ENCODE peak calls at places on chromosomes 5 and 9, in four cellular contexts. S is suprapubic skin, E is upper lobe of right lung, F is colonic mucosa. P is an unnamed sample.
A peak's percentile ranks its signal among the peaks of the same experiment; 100 is the strongest.

GRCh38 chr5:67194169-67194568 is 2.4 kb downstream of the CD180 start:
- DNase-seq in E (no peak), S (no peak), F (no peak), P (no peak)

GRCh38 chr5:67257500-67257899 is 60.9 kb upstream of the CD180 start:
- DNase-seq in E (no peak), S (no peak), F (no peak), P (no peak)

GRCh38 chr5:55923177-55923872 is 71.4 kb downstream of the IL6ST start:
- DNase-seq in E (no peak), S (no peak), F (no peak), P (no peak)

GRCh38 chr5:165202144-165202910 is 1696.9 kb downstream of the MAT2B start:
- DNase-seq in E (no peak), S (no peak), F (no peak), P (no peak)

GRCh38 chr5:60149081-60149480 is 255.6 kb upstream of the PDE4D start:
- DNase-seq in F (no peak), E (no peak), S (no peak), P (no peak)

GRCh38 chr9:135887585-135888050 is 19.7 kb downstream of the CAMSAP1 start:
- DNase-seq in F (no peak), S (no peak), E (no peak), P (no peak)

GRCh38 chr5:61018102-61018501 is 73.1 kb downstream of the NDUFAF2 start:
- DNase-seq in E (no peak), S (no peak), F (no peak), P (no peak)

GRCh38 chr5:117207088-117207668 is 632.6 kb upstream of the SEMA6A start:
- DNase-seq in E (no peak), S (no peak), F (no peak), P (no peak)

GRCh38 chr9:80127920-80128319 is 556.2 kb downstream of the TLE4 start:
- DNase-seq in S (no peak), F (no peak), E (no peak), P (no peak)

GRCh38 chr5:144142030-144142825 is 28.2 kb downstream of the YIPF5 start:
- DNase-seq in E (no peak), F (no peak), S (no peak), P (no peak)

GRCh38 chr9:81825831-81826540 is 102.2 kb upstream of the SPATA31D4 start:
- DNase-seq in F (no peak), S (no peak), E (no peak), P (no peak)

GRCh38 chr5:136034976-136035375 is 6.2 kb downstream of the TGFBI start:
- DNase-seq in S (peak; percentile 33), F (no peak), E (no peak), P (peak; percentile 31)

GRCh38 chr5:68419637-68420452 is 204.3 kb downstream of the PIK3R1 start:
- DNase-seq in S (no peak), E (no peak), F (peak; percentile 71), P (no peak)

GRCh38 chr5:93192683-93193082 is 388.3 kb downstream of the NR2F1-AS1 start:
- DNase-seq in S (no peak), E (no peak), F (no peak), P (no peak)

GRCh38 chr5:74055446-74056097 is 429.6 kb downstream of the ARHGEF28 start:
- DNase-seq in E (no peak), S (no peak), F (no peak), P (no peak)

GRCh38 chr9:80485420-80485819 is 913.7 kb downstream of the TLE4 start:
- DNase-seq in S (no peak), E (no peak), F (no peak), P (no peak)

GRCh38 chr5:132457371-132458225 is 33.0 kb downstream of the IRF1 start:
- DNase-seq in S (peak; percentile 80), E (peak; percentile 74), F (no peak), P (no peak)

GRCh38 chr5:151094054-151094858 is 13.4 kb upstream of the TNIP1 start:
- DNase-seq in F (peak; percentile 74), E (no peak), S (no peak), P (no peak)

GRCh38 chr5:28917631-28918030 is 1879.2 kb upstream of the CDH9 start:
- DNase-seq in E (no peak), F (no peak), S (no peak), P (no peak)

GRCh38 chr9:109277451-109277850 is 43.4 kb downstream of the EPB41L4B start:
- DNase-seq in F (peak; percentile 36), S (no peak), E (no peak), P (no peak)

GRCh38 chr5:129228577-129228976 is 134.0 kb downstream of the ISOC1 start:
- DNase-seq in E (no peak), F (no peak), S (no peak), P (no peak)

GRCh38 chr5:80998590-80998979 is 38.4 kb downstream of the RASGRF2 start:
- DNase-seq in S (no peak), E (no peak), F (no peak), P (no peak)

GRCh38 chr5:171571663-171572062 is 152.2 kb downstream of the FGF18 start:
- DNase-seq in F (no peak), E (no peak), S (no peak), P (no peak)

GRCh38 chr5:13946111-13946510 is 1.6 kb upstream of the DNAH5 start:
- DNase-seq in S (no peak), E (no peak), F (no peak), P (no peak)

GRCh38 chr9:104872959-104873850 is 54.8 kb downstream of the ABCA1 start:
- DNase-seq in E (no peak), S (no peak), F (peak; percentile 32), P (peak; percentile 84)

GRCh38 chr9:110115341-110115820 is 92.6 kb downstream of the C9orf152 start:
- DNase-seq in E (no peak), S (no peak), F (no peak), P (no peak)

GRCh38 chr5:161105563-161105962 is 253.6 kb upstream of the ATP10B start:
- DNase-seq in F (no peak), E (no peak), S (no peak), P (no peak)

GRCh38 chr5:16558984-16559629 is 57.7 kb downstream of the RETREG1 start:
- DNase-seq in S (no peak), E (no peak), F (no peak), P (no peak)

GRCh38 chr5:96091874-96092273 is 130.2 kb upstream of the ELL2 start:
- DNase-seq in F (no peak), S (no peak), E (no peak), P (no peak)

GRCh38 chr5:145936401-145937131 is at the start of gene SH3RF2:
- DNase-seq in S (peak; percentile 65), F (peak; percentile 94), E (peak; percentile 70), P (peak; percentile 82)
- H3K4me3 ChIP-seq in S (peak within 1 kb of the TSS; percentile 48), F (peak within 1 kb of the TSS; percentile 45), E (peak within 1 kb of the TSS; percentile 45), P (peak within 1 kb of the TSS; percentile 45)

DNA sequence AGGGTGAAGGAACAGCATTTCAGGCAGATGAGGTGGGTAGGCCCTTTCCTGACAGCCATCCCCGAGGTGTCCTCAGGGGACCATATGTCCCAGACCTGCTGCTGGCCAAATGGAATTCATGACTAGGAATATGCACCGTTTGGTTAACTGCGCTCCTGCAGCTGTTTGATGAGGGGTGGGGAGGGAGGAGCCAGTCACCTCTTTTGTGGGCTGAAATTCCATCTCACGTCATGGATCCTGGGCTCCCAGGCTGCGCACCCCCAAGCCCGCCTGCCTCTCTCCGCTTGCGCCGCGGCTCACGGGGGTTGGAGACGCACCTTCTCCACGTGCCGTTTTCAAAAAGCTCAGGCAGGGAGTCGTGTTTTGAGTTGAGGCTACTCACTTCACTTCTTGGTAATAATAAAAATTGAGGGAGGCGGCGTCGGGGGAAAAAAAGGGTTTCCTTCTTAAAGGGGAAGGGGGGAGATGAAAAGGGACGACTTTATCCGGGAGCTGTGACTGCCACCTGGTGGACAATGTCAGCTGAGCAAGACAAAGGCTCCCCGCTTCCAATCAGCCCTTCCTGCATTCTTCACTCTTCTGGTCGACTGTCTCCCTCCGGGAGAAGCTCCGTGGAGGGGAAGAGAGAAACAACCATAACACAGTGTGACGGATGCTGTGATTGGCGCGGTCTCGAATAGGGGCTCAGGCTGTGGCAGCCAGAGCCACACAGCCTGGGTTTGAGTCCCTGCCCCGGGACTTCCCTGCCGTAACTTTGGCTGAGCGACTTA is 15.9 kb upstream of the C5orf47 start:
- DNase-seq in F (peak; percentile 86), E (peak; percentile 85), S (peak; percentile 89), P (no peak)
- H3K27ac ChIP-seq in F (no peak overlapping the region), E (peak overlapping the region; percentile 42), S (no peak overlapping the region), P (no peak overlapping the region)

GRCh38 chr9:91948423-91949292 is 1.4 kb downstream of the ROR2 start:
- DNase-seq in F (peak; percentile 57), E (peak; percentile 76), S (peak; percentile 79), P (no peak)

GRCh38 chr9:91946825-91947224 is 3.2 kb downstream of the ROR2 start:
- DNase-seq in E (no peak), F (no peak), S (no peak), P (no peak)

GRCh38 chr9:91949946-91950664 is at the start of gene ROR2:
- DNase-seq in F (peak; percentile 70), S (peak; percentile 73), E (peak; percentile 77), P (no peak)

GRCh38 chr9:91948061-91948422 is 2.0 kb downstream of the ROR2 start:
- DNase-seq in E (no peak), F (no peak), S (no peak), P (no peak)

GRCh38 chr9:91949293-91949945 is 609 bp downstream of the ROR2 start:
- DNase-seq in S (no peak), E (no peak), F (no peak), P (no peak)
- H3K4me1 ChIP-seq in S (peaks cover 36% of the 10 kb centered on the region), E (peaks cover 10% of the 10 kb centered on the region), F (no peaks in the 10 kb centered on the region), P (no peaks in the 10 kb centered on the region)

GRCh38 chr9:127384016-127384730 is 12.8 kb upstream of the SLC2A8 start:
- DNase-seq in F (peak; percentile 12), S (no peak), E (peak; percentile 51), P (no peak)

GRCh38 chr9:127380479-127380878 is 16.5 kb upstream of the SLC2A8 start:
- DNase-seq in F (no peak), E (no peak), S (no peak), P (no peak)

GRCh38 chr9:127386249-127386648 is 10.7 kb upstream of the SLC2A8 start:
- DNase-seq in F (peak; percentile 13), E (no peak), S (no peak), P (no peak)

GRCh38 chr9:127384901-127385300 is 12.1 kb upstream of the SLC2A8 start:
- DNase-seq in E (peak; percentile 40), S (no peak), F (peak; percentile 11), P (no peak)

GRCh38 chr9:127382541-127382940 is 14.4 kb upstream of the SLC2A8 start:
- DNase-seq in F (no peak), S (no peak), E (no peak), P (no peak)
- H3K4me3 ChIP-seq in F (no peak overlapping the region), S (no peak overlapping the region), E (no peak overlapping the region), P (no peak overlapping the region)

GRCh38 chr9:120151149-120151548 is 428.8 kb downstream of the CDK5RAP2 start:
- DNase-seq in F (no peak), S (no peak), E (no peak), P (no peak)
- H3K27ac ChIP-seq in F (no peak overlapping the region), S (no peak overlapping the region), E (no peak overlapping the region), P (no peak overlapping the region)

DNA sequence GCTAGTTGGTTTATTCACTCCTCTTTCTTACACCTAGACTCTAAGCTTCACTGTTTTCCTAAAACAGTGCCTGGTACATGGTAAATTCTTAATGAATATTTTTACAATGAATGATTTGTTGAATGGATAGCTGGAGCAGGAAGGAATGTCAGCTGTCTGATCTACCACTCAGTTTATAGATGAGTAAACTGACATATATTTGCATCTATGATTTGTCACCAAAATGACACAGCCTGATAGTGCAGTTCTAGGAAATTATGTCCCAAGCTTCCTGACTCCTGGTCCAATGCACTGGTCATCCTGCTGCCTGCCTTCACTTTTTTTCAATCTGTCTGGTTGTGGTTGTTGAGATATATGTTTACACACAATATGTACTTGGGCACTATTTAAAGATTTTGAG is 651.7 kb upstream of the WWC1 start:
- DNase-seq in S (no peak), E (no peak), F (no peak), P (no peak)
- H3K4me1 ChIP-seq in S (peaks cover 4% of the 10 kb centered on the region), E (no peaks in the 10 kb centered on the region), F (no peaks in the 10 kb centered on the region), P (peaks cover 43% of the 10 kb centered on the region)

P was measured in RWPE2.